ENCODE peak calls at places on chromosomes 16 and 17, in ten cellular contexts. Q is left lung; G is lower lobe of right lung; Z is CD4-positive, CD25-positive, alpha-beta regulatory T cell; N is Right ventricle myocardium superior; Y is effector memory CD8-positive, alpha-beta T cell; R is heart right ventricle; I is sciatic nerve; D is activated T-cell treated with anti-CD3 and anti-CD28 coated beads, Interleukin-2, amount 50 U/mL, for 4 hours; H is natural killer cell. K is an unnamed sample.

GRCh38 chr17:81923302-81924260 is 4.0 kb downstream of the MAFG start:
- ATAC-seq in N (peak; percentile 41), Y (no peak), G (peak; percentile 40), D (no peak), Q (peak; percentile 53), R (peak; percentile 36), I (peak; percentile 48), Z (no peak), H (no peak), K (peak; percentile 56)

GRCh38 chr16:9259914-9260608 is 168.6 kb downstream of the HAPSTR1 start:
- ATAC-seq in N (no peak), Z (no peak), Y (no peak), H (no peak), R (no peak), I (peak; percentile 66), D (no peak), Q (no peak), G (no peak), K (no peak)

GRCh38 chr17:60730273-60730672 is 52.6 kb downstream of the BCAS3 start:
- ATAC-seq in Y (no peak), Z (no peak), I (no peak), G (no peak), R (no peak), H (no peak), D (no peak), Q (no peak), N (no peak), K (no peak)

GRCh38 chr17:42761638-42762037 is 611 bp downstream of the RAMP2 start:
- ATAC-seq in Z (no peak), R (no peak), Q (no peak), G (no peak), I (peak; percentile 21), N (no peak), H (no peak), Y (no peak), D (no peak), K (no peak)

GRCh38 chr17:305090-305976 is 47.3 kb downstream of the RPH3AL start:
- ATAC-seq in Y (no peak), R (no peak), G (peak; percentile 48), H (no peak), N (no peak), I (peak; percentile 25), Z (no peak), D (no peak), Q (peak; percentile 49), K (no peak)

GRCh38 chr16:69909043-69909442 is 42.1 kb upstream of the CLEC18A start:
- ATAC-seq in H (no peak), D (no peak), Z (no peak), R (no peak), Y (no peak), N (no peak), I (peak; percentile 59), G (no peak), Q (no peak), K (no peak)

GRCh38 chr16:70430667-70431536 is 8.0 kb downstream of the ST3GAL2 start:
- ATAC-seq in G (peak; percentile 31), H (peak; percentile 65), Y (peak; percentile 82), R (no peak), Z (peak; percentile 68), Q (peak; percentile 14), I (no peak), N (no peak), D (peak; percentile 64), K (peak; percentile 14)

GRCh38 chr16:89392881-89393730 is 97.3 kb downstream of the ANKRD11 start:
- ATAC-seq in D (no peak), R (no peak), I (no peak), N (no peak), H (no peak), Q (no peak), Z (no peak), Y (no peak), G (no peak), K (no peak)

GRCh38 chr17:72705905-72706395 is 386.5 kb downstream of the SLC39A11 start:
- ATAC-seq in D (no peak), R (no peak), N (no peak), I (no peak), Z (no peak), G (no peak), Q (no peak), H (no peak), Y (no peak), K (no peak)

GRCh38 chr17:57756941-57757340 is 11.8 kb upstream of the CCDC182 start:
- ATAC-seq in D (no peak), N (no peak), H (no peak), G (no peak), Q (no peak), I (no peak), Z (no peak), Y (no peak), R (no peak), K (no peak)

GRCh38 chr16:67668495-67669157 is 2.0 kb downstream of the C16orf86 start:
- ATAC-seq in H (no peak), Y (no peak), R (no peak), Z (no peak), D (peak; percentile 8), N (no peak), G (no peak), I (no peak), Q (no peak), K (no peak)

GRCh38 chr17:80927791-80928216 is 63.8 kb upstream of the CHMP6 start:
- ATAC-seq in D (no peak), Z (no peak), Q (no peak), N (no peak), G (peak; percentile 28), I (no peak), H (no peak), R (peak; percentile 54), Y (no peak), K (no peak)

GRCh38 chr16:17396762-17397498 is 73.8 kb downstream of the XYLT1 start:
- ATAC-seq in G (peak; percentile 93), Q (peak; percentile 87), D (no peak), Y (peak; percentile 78), I (peak; percentile 77), N (peak; percentile 74), R (peak; percentile 73), Z (peak; percentile 58), H (peak; percentile 72), K (no peak)

K was measured in esophagus mucosa.